ENCODE peak calls at places on chromosomes 16 and 17, in eight cellular contexts. L is heart right ventricle; G is fibroblast of lung; Q is KBM-7; I is activated T-cell treated with anti-CD3 and anti-CD28 coated beads, Interleukin-2, amount 50 U/mL, for 48 hours; S is aorta; F is GM13977; K is NCI-H524 treated with DMSO at 0.1 percent for 48 hours. O is an unnamed sample.

GRCh38 chr17:68812876-68813584 is 142.2 kb downstream of the ABCA8 start:
- DNase-seq in L (no peak), G (no peak), Q (peak), I (no peak), S (no peak), F (no peak), K (no peak), O (no peak)

GRCh38 chr16:8962393-8963009 is 1.2 kb downstream of the USP7 start:
- DNase-seq in L (peak), G (no peak), Q (no peak), I (peak), S (peak), F (peak), K (no peak), O (peak)

GRCh38 chr16:75080205-75081029 is 36.2 kb downstream of the LDHD start:
- DNase-seq in L (no peak), G (peak), Q (no peak), I (no peak), S (no peak), F (no peak), K (no peak), O (no peak)

GRCh38 chr17:48954300-48954755 is 9.7 kb upstream of the SNF8 start:
- DNase-seq in L (no peak), G (peak), Q (peak), I (no peak), S (no peak), F (no peak), K (peak), O (peak)

GRCh38 chr16:11553371-11553770 is 33.3 kb downstream of the LITAF start:
- DNase-seq in L (no peak), G (no peak), Q (no peak), I (no peak), S (no peak), F (no peak), K (no peak), O (no peak)

GRCh38 chr17:38893612-38894011 is 23.8 kb downstream of the LASP1 start:
- DNase-seq in L (peak), G (no peak), Q (peak), I (peak), S (no peak), F (no peak), K (no peak), O (peak)

GRCh38 chr17:63647065-63647725 is 25.0 kb downstream of the MAP3K3 start:
- DNase-seq in L (no peak), G (no peak), Q (no peak), I (no peak), S (no peak), F (no peak), K (no peak), O (no peak)

GRCh38 chr16:83952587-83952939 is 477 bp upstream of the OSGIN1 start:
- DNase-seq in L (no peak), G (no peak), Q (no peak), I (no peak), S (no peak), F (no peak), K (no peak), O (no peak)

GRCh38 chr17:47895254-47895855 is 681 bp upstream of the SP2 start:
- DNase-seq in L (no peak), G (peak), Q (no peak), I (no peak), S (no peak), F (no peak), K (no peak), O (peak)

GRCh38 chr17:80457236-80457856 is 19.1 kb downstream of the NPTX1 start:
- DNase-seq in L (no peak), G (no peak), Q (peak), I (no peak), S (no peak), F (no peak), K (no peak), O (peak)

GRCh38 chr17:68507581-68507980 is 4.6 kb upstream of the PRKAR1A start:
- DNase-seq in L (no peak), G (no peak), Q (no peak), I (no peak), S (no peak), F (no peak), K (no peak), O (no peak)

GRCh38 chr17:48728232-48729231 is at the start of gene HOXB13:
- DNase-seq in L (peak), G (peak), Q (no peak), I (peak), S (peak), F (no peak), K (peak), O (peak)

GRCh38 chr17:59439711-59440110 is 108.3 kb downstream of the YPEL2 start:
- DNase-seq in L (no peak), G (no peak), Q (no peak), I (no peak), S (no peak), F (no peak), K (no peak), O (no peak)

GRCh38 chr16:12459401-12459791 is 344.3 kb downstream of the CPPED1 start:
- DNase-seq in L (peak), G (no peak), Q (peak), I (no peak), S (no peak), F (peak), K (no peak), O (peak)

GRCh38 chr16:30758988-30759461 is 2.8 kb downstream of the CFAP119 start:
- DNase-seq in L (no peak), G (no peak), Q (peak), I (no peak), S (no peak), F (no peak), K (no peak), O (no peak)

GRCh38 chr16:89194340-89195311 is 5.7 kb downstream of the SLC22A31 start:
- DNase-seq in L (no peak), G (no peak), Q (no peak), I (no peak), S (peak), F (no peak), K (no peak), O (no peak)

GRCh38 chr17:44007346-44008204 is 3.2 kb downstream of the NAGS start:
- DNase-seq in L (peak), G (no peak), Q (peak), I (no peak), S (no peak), F (no peak), K (no peak), O (no peak)

GRCh38 chr17:72173475-72174116 is 52.8 kb downstream of the SOX9 start:
- DNase-seq in L (no peak), G (no peak), Q (no peak), I (no peak), S (no peak), F (no peak), K (peak), O (no peak)

GRCh38 chr16:16019488-16019887 is 70.1 kb downstream of the ABCC1 start:
- DNase-seq in L (no peak), G (peak), Q (no peak), I (no peak), S (peak), F (no peak), K (no peak), O (no peak)

GRCh38 chr16:1964046-1964505 is 550 bp downstream of the RPS2 start:
- DNase-seq in L (peak), G (peak), Q (peak), I (no peak), S (no peak), F (no peak), K (no peak), O (peak)

GRCh38 chr17:61235001-61235820 is 164.4 kb upstream of the TBX2 start:
- DNase-seq in L (no peak), G (no peak), Q (no peak), I (no peak), S (no peak), F (no peak), K (peak), O (no peak)

GRCh38 chr17:36072431-36073121 is 8.5 kb downstream of the CCL18 start:
- DNase-seq in L (peak), G (peak), Q (peak), I (peak), S (no peak), F (peak), K (no peak), O (peak)

GRCh38 chr16:85394511-85395206 is 218.5 kb upstream of the GSE1 start:
- DNase-seq in L (peak), G (no peak), Q (no peak), I (no peak), S (no peak), F (no peak), K (no peak), O (no peak)

GRCh38 chr17:59426031-59426430 is 94.6 kb downstream of the YPEL2 start:
- DNase-seq in L (no peak), G (no peak), Q (no peak), I (no peak), S (no peak), F (no peak), K (no peak), O (no peak)

GRCh38 chr17:44919411-44919810 is 4.1 kb upstream of the GFAP start:
- DNase-seq in L (no peak), G (no peak), Q (no peak), I (no peak), S (peak), F (no peak), K (no peak), O (no peak)